ENCODE peak calls at places on chromosomes 4 and X, in five cellular contexts. One of them, this sample, is unnamed.

GRCh38 chrX:107629533-107629909 is 1.2 kb downstream of the PRPS1 start:
- DNase-seq in osteoblast: no peak
- DNase-seq in IMR-90: peak; percentile 36
- DNase-seq in hepatocyte: peak; percentile 52
- DNase-seq in psoas muscle: no peak
- DNase-seq in this sample: no peak

GRCh38 chr4:144582105-144582850 is 63.7 kb upstream of the HHIP start:
- DNase-seq in osteoblast: no peak
- DNase-seq in IMR-90: peak; percentile 45
- DNase-seq in hepatocyte: no peak
- DNase-seq in psoas muscle: no peak
- DNase-seq in this sample: no peak

GRCh38 chr4:2842667-2843022 is 999 bp upstream of the ADD1 start:
- DNase-seq in osteoblast: peak; percentile 80
- DNase-seq in IMR-90: no peak
- DNase-seq in hepatocyte: no peak
- DNase-seq in psoas muscle: no peak
- DNase-seq in this sample: no peak

GRCh38 chrX:141278306-141278705 is 36.0 kb upstream of the SPANXC start:
- DNase-seq in osteoblast: no peak
- DNase-seq in IMR-90: peak; percentile 6
- DNase-seq in hepatocyte: peak; percentile 28
- DNase-seq in psoas muscle: no peak
- DNase-seq in this sample: no peak

GRCh38 chr4:184961693-184962092 is 56.6 kb upstream of the HELT start:
- DNase-seq in osteoblast: no peak
- DNase-seq in IMR-90: no peak
- DNase-seq in hepatocyte: no peak
- DNase-seq in psoas muscle: no peak
- DNase-seq in this sample: peak; percentile 83

GRCh38 chrX:65706041-65706828 is 38.8 kb downstream of the MSN start:
- DNase-seq in osteoblast: peak; percentile 86
- DNase-seq in IMR-90: peak; percentile 85
- DNase-seq in hepatocyte: no peak
- DNase-seq in psoas muscle: peak; percentile 66
- DNase-seq in this sample: no peak

GRCh38 chrX:2581296-2581695 is 80.5 kb upstream of the DHRSX start:
- DNase-seq in osteoblast: no peak
- DNase-seq in IMR-90: no peak
- DNase-seq in hepatocyte: no peak
- DNase-seq in psoas muscle: no peak
- DNase-seq in this sample: no peak

GRCh38 chr4:94934201-94934600 is 176.4 kb downstream of the BMPR1B start:
- DNase-seq in osteoblast: no peak
- DNase-seq in IMR-90: peak; percentile 69
- DNase-seq in hepatocyte: no peak
- DNase-seq in psoas muscle: no peak
- DNase-seq in this sample: no peak

GRCh38 chrX:107628662-107629532 is 587 bp downstream of the PRPS1 start:
- DNase-seq in osteoblast: peak; percentile 39
- DNase-seq in IMR-90: peak; percentile 6
- DNase-seq in hepatocyte: peak; percentile 60
- DNase-seq in psoas muscle: peak; percentile 60
- DNase-seq in this sample: peak; percentile 37

GRCh38 chr4:155757745-155758265 is 1.0 kb upstream of the GUCY1B1 start:
- DNase-seq in osteoblast: no peak
- DNase-seq in IMR-90: no peak
- DNase-seq in hepatocyte: no peak
- DNase-seq in psoas muscle: no peak
- DNase-seq in this sample: no peak

GRCh38 chrX:142873214-142873613 is 152.5 kb upstream of the SPANXN4 start:
- DNase-seq in osteoblast: no peak
- DNase-seq in IMR-90: no peak
- DNase-seq in hepatocyte: no peak
- DNase-seq in psoas muscle: no peak
- DNase-seq in this sample: no peak

GRCh38 chrX:71536285-71536684 is 3.4 kb downstream of the OGT start:
- DNase-seq in osteoblast: no peak
- DNase-seq in IMR-90: no peak
- DNase-seq in hepatocyte: no peak
- DNase-seq in psoas muscle: no peak
- DNase-seq in this sample: no peak

GRCh38 chrX:13669246-13669689 is 16.3 kb downstream of the TCEANC start:
- DNase-seq in osteoblast: peak; percentile 73
- DNase-seq in IMR-90: peak; percentile 99
- DNase-seq in hepatocyte: peak; percentile 87
- DNase-seq in psoas muscle: no peak
- DNase-seq in this sample: peak; percentile 48

GRCh38 chrX:100410083-100410590 is at the start of gene PCDH19:
- DNase-seq in osteoblast: peak; percentile 97
- DNase-seq in IMR-90: peak; percentile 17
- DNase-seq in hepatocyte: peak; percentile 81
- DNase-seq in psoas muscle: peak; percentile 70
- DNase-seq in this sample: no peak

GRCh38 chrX:18985186-18985435 is 1.2 kb upstream of the PHKA2 start:
- DNase-seq in osteoblast: no peak
- DNase-seq in IMR-90: no peak
- DNase-seq in hepatocyte: no peak
- DNase-seq in psoas muscle: no peak
- DNase-seq in this sample: no peak

GRCh38 chr4:117385531-117385930 is 300.2 kb upstream of the TRAM1L1 start:
- DNase-seq in osteoblast: no peak
- DNase-seq in IMR-90: peak; percentile 67
- DNase-seq in hepatocyte: no peak
- DNase-seq in psoas muscle: no peak
- DNase-seq in this sample: no peak

GRCh38 chrX:63930140-63930539 is 145.1 kb upstream of the ARHGEF9 start:
- DNase-seq in osteoblast: no peak
- DNase-seq in IMR-90: no peak
- DNase-seq in hepatocyte: no peak
- DNase-seq in psoas muscle: no peak
- DNase-seq in this sample: no peak

GRCh38 chr4:95640337-95640736 is 91.6 kb upstream of the UNC5C start:
- DNase-seq in osteoblast: no peak
- DNase-seq in IMR-90: no peak
- DNase-seq in hepatocyte: no peak
- DNase-seq in psoas muscle: no peak
- DNase-seq in this sample: no peak

GRCh38 chr4:35934370-35934981 is 309.8 kb downstream of the ARAP2 start:
- DNase-seq in osteoblast: no peak
- DNase-seq in IMR-90: peak; percentile 1
- DNase-seq in hepatocyte: peak; percentile 63
- DNase-seq in psoas muscle: no peak
- DNase-seq in this sample: no peak

GRCh38 chrX:154378059-154378798 is 866 bp upstream of the EMD start:
- DNase-seq in osteoblast: peak; percentile 99
- DNase-seq in IMR-90: peak; percentile 40
- DNase-seq in hepatocyte: peak; percentile 57
- DNase-seq in psoas muscle: peak; percentile 76
- DNase-seq in this sample: peak; percentile 80

GRCh38 chr4:32073542-32073941 is 1353.4 kb downstream of the PCDH7 start:
- DNase-seq in osteoblast: no peak
- DNase-seq in IMR-90: no peak
- DNase-seq in hepatocyte: no peak
- DNase-seq in psoas muscle: no peak
- DNase-seq in this sample: no peak

GRCh38 chrX:120251471-120252011 is 929 bp downstream of the ZBTB33 start:
- DNase-seq in osteoblast: peak; percentile 48
- DNase-seq in IMR-90: peak; percentile 18
- DNase-seq in hepatocyte: peak; percentile 33
- DNase-seq in psoas muscle: no peak
- DNase-seq in this sample: peak; percentile 46

GRCh38 chr4:41531561-41532245 is 6.3 kb upstream of the LIMCH1 start:
- DNase-seq in osteoblast: peak; percentile 53
- DNase-seq in IMR-90: no peak
- DNase-seq in hepatocyte: no peak
- DNase-seq in psoas muscle: no peak
- DNase-seq in this sample: no peak

GRCh38 chr4:2835978-2836377 is 7.7 kb upstream of the ADD1 start:
- DNase-seq in osteoblast: peak; percentile 46
- DNase-seq in IMR-90: no peak
- DNase-seq in hepatocyte: peak; percentile 2
- DNase-seq in psoas muscle: peak; percentile 23
- DNase-seq in this sample: peak; percentile 57

GRCh38 chrX:136204571-136204970 is 46.6 kb downstream of the MAP7D3 start:
- DNase-seq in osteoblast: peak; percentile 81
- DNase-seq in IMR-90: peak; percentile 57
- DNase-seq in hepatocyte: no peak
- DNase-seq in psoas muscle: peak; percentile 70
- DNase-seq in this sample: peak; percentile 66

GRCh38 chr4:91471280-91471679 is 832.5 kb upstream of the GRID2 start:
- DNase-seq in osteoblast: no peak
- DNase-seq in IMR-90: no peak
- DNase-seq in hepatocyte: no peak
- DNase-seq in psoas muscle: no peak
- DNase-seq in this sample: peak; percentile 17

GRCh38 chr4:75081561-75081960 is 148.6 kb downstream of the PARM1 start:
- DNase-seq in osteoblast: no peak
- DNase-seq in IMR-90: no peak
- DNase-seq in hepatocyte: no peak
- DNase-seq in psoas muscle: no peak
- DNase-seq in this sample: no peak

GRCh38 chrX:25344191-25344936 is 328.6 kb upstream of the ARX start:
- DNase-seq in osteoblast: no peak
- DNase-seq in IMR-90: no peak
- DNase-seq in hepatocyte: no peak
- DNase-seq in psoas muscle: no peak
- DNase-seq in this sample: no peak

GRCh38 chr4:100516225-100516624 is 1.6 kb downstream of the EMCN start:
- DNase-seq in osteoblast: no peak
- DNase-seq in IMR-90: no peak
- DNase-seq in hepatocyte: no peak
- DNase-seq in psoas muscle: no peak
- DNase-seq in this sample: no peak

GRCh38 chr4:91170756-91171155 is 1043.6 kb downstream of the CCSER1 start:
- DNase-seq in osteoblast: no peak
- DNase-seq in IMR-90: no peak
- DNase-seq in hepatocyte: no peak
- DNase-seq in psoas muscle: no peak
- DNase-seq in this sample: no peak

GRCh38 chr4:145663194-145663593 is 16.8 kb upstream of the C4orf51 start:
- DNase-seq in osteoblast: no peak
- DNase-seq in IMR-90: no peak
- DNase-seq in hepatocyte: no peak
- DNase-seq in psoas muscle: no peak
- DNase-seq in this sample: no peak

GRCh38 chr4:166257276-166257675 is 384.2 kb downstream of the TLL1 start:
- DNase-seq in osteoblast: no peak
- DNase-seq in IMR-90: no peak
- DNase-seq in hepatocyte: no peak
- DNase-seq in psoas muscle: no peak
- DNase-seq in this sample: no peak

GRCh38 chr4:166257891-166258290 is 384.9 kb downstream of the TLL1 start:
- DNase-seq in osteoblast: no peak
- DNase-seq in IMR-90: no peak
- DNase-seq in hepatocyte: no peak
- DNase-seq in psoas muscle: no peak
- DNase-seq in this sample: no peak

GRCh38 chr4:166252487-166253402 is 379.7 kb downstream of the TLL1 start:
- DNase-seq in osteoblast: no peak
- DNase-seq in IMR-90: no peak
- DNase-seq in hepatocyte: peak; percentile 37
- DNase-seq in psoas muscle: no peak
- DNase-seq in this sample: no peak
- TF ChIP-seq CTCF in osteoblast: peak; percentile 48
- TF ChIP-seq CTCF in IMR-90: no peak
- TF ChIP-seq CTCF in hepatocyte: peak; percentile 50
- TF ChIP-seq CTCF in psoas muscle: peak; percentile 42
- TF ChIP-seq CTCF in this sample: no peak

DNA sequence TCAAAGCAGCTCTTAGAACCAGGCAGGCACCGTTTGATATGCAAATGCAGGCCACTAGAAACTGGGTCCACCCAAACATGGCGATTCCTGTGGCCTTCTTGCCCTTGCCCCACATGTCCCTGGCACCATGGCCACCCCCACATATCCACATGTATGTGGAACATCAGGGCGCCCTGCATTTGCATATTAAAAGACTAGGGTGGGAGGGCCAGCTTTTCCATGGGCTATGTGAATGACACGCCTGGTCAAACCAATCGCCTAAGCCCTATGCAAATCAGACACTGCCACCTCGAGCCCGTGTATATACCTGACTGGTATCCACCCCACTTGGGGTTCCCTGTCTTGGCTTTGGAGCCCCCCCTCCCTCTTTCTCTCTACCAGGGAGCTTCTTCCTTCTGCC is 107.0 kb downstream of the ABLIM2 start:
- DNase-seq in osteoblast: no peak
- DNase-seq in IMR-90: no peak
- DNase-seq in hepatocyte: no peak
- DNase-seq in psoas muscle: no peak
- DNase-seq in this sample: no peak
- H3K4me1 ChIP-seq in osteoblast: no peaks in the 10 kb centered on the region
- H3K4me1 ChIP-seq in IMR-90: no peaks in the 10 kb centered on the region
- H3K4me1 ChIP-seq in hepatocyte: peaks cover 8% of the 10 kb centered on the region
- H3K4me1 ChIP-seq in psoas muscle: peaks cover 29% of the 10 kb centered on the region
- H3K4me1 ChIP-seq in this sample: peaks cover 4% of the 10 kb centered on the region

GRCh38 chr4:16078195-16078756 is 5.5 kb downstream of the PROM1 start:
- DNase-seq in osteoblast: no peak
- DNase-seq in IMR-90: no peak
- DNase-seq in hepatocyte: no peak
- DNase-seq in psoas muscle: no peak
- DNase-seq in this sample: no peak

GRCh38 chr4:16075061-16075460 is 8.8 kb downstream of the PROM1 start:
- DNase-seq in osteoblast: no peak
- DNase-seq in IMR-90: no peak
- DNase-seq in hepatocyte: no peak
- DNase-seq in psoas muscle: no peak
- DNase-seq in this sample: no peak

GRCh38 chr4:16079046-16079445 is 4.8 kb downstream of the PROM1 start:
- DNase-seq in osteoblast: no peak
- DNase-seq in IMR-90: peak; percentile 7
- DNase-seq in hepatocyte: peak; percentile 29
- DNase-seq in psoas muscle: no peak
- DNase-seq in this sample: no peak

GRCh38 chr4:16077786-16078185 is 6.0 kb downstream of the PROM1 start:
- DNase-seq in osteoblast: no peak
- DNase-seq in IMR-90: no peak
- DNase-seq in hepatocyte: no peak
- DNase-seq in psoas muscle: no peak
- DNase-seq in this sample: no peak

GRCh38 chr4:16075975-16076757 is 7.7 kb downstream of the PROM1 start:
- DNase-seq in osteoblast: no peak
- DNase-seq in IMR-90: no peak
- DNase-seq in hepatocyte: no peak
- DNase-seq in psoas muscle: no peak
- DNase-seq in this sample: no peak
- H3K36me3 ChIP-seq in osteoblast: no peaks in the 10 kb centered on the region
- H3K36me3 ChIP-seq in IMR-90: no peaks in the 10 kb centered on the region
- H3K36me3 ChIP-seq in hepatocyte: no peaks in the 10 kb centered on the region
- H3K36me3 ChIP-seq in psoas muscle: no peaks in the 10 kb centered on the region
- H3K36me3 ChIP-seq in this sample: no peaks in the 10 kb centered on the region

DNA sequence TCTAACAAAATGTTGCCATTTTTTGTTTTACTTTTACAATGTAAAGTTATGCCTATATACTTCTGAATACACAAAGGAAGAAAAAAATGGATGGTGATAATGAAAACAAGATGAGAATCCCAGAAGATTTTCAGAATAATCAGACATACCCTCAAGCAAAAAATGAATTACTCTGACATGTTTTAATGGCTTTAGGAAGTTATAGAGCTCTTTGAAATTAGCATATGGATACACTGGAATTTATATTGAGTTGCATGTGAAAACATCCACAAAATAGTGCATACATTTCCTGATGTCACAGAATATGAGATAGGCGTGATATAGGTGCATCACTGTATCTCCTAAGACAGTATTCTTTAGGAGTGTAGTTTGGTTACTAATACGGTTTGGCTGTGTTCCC is 351.3 kb downstream of the SLC7A11 start:
- DNase-seq in osteoblast: no peak
- DNase-seq in IMR-90: no peak
- DNase-seq in hepatocyte: no peak
- DNase-seq in psoas muscle: no peak
- DNase-seq in this sample: no peak
- TF ChIP-seq CTCF in osteoblast: no peak
- TF ChIP-seq CTCF in IMR-90: no peak
- TF ChIP-seq CTCF in hepatocyte: no peak
- TF ChIP-seq CTCF in psoas muscle: no peak
- TF ChIP-seq CTCF in this sample: no peak

This sample was measured in mucosa of descending colon.